ENCODE peak calls at places on chromosome 9, in six cellular contexts. B is tibial artery, T is adrenal gland, I is neural progenitor cell, S is brain microvascular endothelial cell, R is foreskin keratinocyte. G is an unnamed sample.

GRCh38 chr9:125189011-125189360 is 617 bp downstream of the PPP6C start:
- DNase-seq in B (no peak), T (peak), I (peak), S (no peak), R (no peak), G (no peak)

GRCh38 chr9:78014776-78015175 is 16.8 kb downstream of the GNAQ start:
- DNase-seq in B (no peak), T (no peak), I (no peak), S (peak), R (peak), G (no peak)

GRCh38 chr9:101421653-101422065 is 13.9 kb downstream of the ALDOB start:
- DNase-seq in B (no peak), T (no peak), I (no peak), S (peak), R (no peak), G (no peak)

GRCh38 chr9:88173378-88173999 is 35.2 kb upstream of the SPATA31C2 start:
- DNase-seq in B (peak), T (peak), I (peak), S (peak), R (peak), G (no peak)

GRCh38 chr9:98540476-98540875 is 168.3 kb downstream of the GABBR2 start:
- DNase-seq in B (no peak), T (no peak), I (no peak), S (no peak), R (no peak), G (no peak)

GRCh38 chr9:81557957-81558791 is 131.2 kb downstream of the TLE1 start:
- DNase-seq in B (no peak), T (no peak), I (no peak), S (no peak), R (peak), G (no peak)

GRCh38 chr9:89422151-89422918 is 75.6 kb downstream of the SEMA4D start:
- DNase-seq in B (no peak), T (no peak), I (no peak), S (peak), R (peak), G (no peak)

GRCh38 chr9:69945671-69946141 is 97.9 kb upstream of the MAMDC2 start:
- DNase-seq in B (peak), T (peak), I (no peak), S (peak), R (no peak), G (no peak)

GRCh38 chr9:133683494-133684460 is 47.6 kb downstream of the DBH start:
- DNase-seq in B (no peak), T (peak), I (no peak), S (peak), R (no peak), G (no peak)

GRCh38 chr9:70696694-70697335 is 282.4 kb upstream of the KLF9 start:
- DNase-seq in B (no peak), T (no peak), I (peak), S (no peak), R (no peak), G (no peak)

GRCh38 chr9:19470981-19471650 is 62.3 kb downstream of the ACER2 start:
- DNase-seq in B (peak), T (no peak), I (no peak), S (no peak), R (no peak), G (no peak)

DNA sequence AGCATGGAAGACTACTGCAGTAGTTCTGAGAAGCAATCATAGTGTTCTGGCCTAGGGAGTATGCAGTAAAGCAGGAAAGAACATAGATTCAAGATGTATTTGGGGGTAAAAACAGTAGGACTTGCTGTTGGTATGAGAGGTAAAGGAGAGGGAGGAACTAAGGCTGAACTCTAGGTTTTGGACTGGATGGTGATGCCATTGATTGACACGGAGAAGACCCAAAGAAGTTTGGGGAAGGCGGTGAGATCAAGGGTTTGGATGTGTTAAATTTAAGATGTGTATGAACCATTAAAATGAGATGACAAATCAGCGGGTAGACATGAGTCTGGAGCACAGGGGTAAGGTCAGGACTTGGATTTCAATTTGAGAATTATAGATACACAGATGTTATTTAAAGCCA is 2.0 kb upstream of the CDC37L1 start:
- DNase-seq in B (no peak), T (no peak), I (no peak), S (no peak), R (no peak), G (no peak)
- TF ChIP-seq CTCF in B (no peak), T (no peak), I (no peak), S (no peak), R (no peak), G (no peak)

GRCh38 chr9:136899196-136899595 is 12.9 kb downstream of the TRAF2 start:
- DNase-seq in B (no peak), T (no peak), I (no peak), S (no peak), R (peak), G (no peak)
- TF ChIP-seq CTCF in B (no peak), T (no peak), I (no peak), S (no peak), R (peak), G (no peak)

DNA sequence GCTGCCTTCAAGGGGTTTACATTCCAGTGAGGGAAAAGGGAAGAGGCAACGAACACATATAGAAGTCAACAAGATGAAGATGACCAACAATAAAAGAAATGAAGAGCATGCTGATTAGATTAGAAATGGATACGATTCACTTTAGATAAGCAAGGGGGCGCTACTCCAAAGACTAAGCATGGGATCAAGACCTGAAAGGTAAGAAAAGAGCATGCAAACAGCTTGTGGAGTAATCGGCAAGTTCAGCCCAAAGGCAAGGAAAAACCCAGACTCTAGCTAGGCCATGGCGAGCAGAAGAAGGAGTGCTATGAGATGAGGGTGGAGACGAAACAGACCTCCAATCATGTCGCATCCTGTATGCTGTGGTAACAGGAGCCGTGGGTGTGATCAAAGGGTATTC is 124.4 kb downstream of the FANCC start:
- DNase-seq in B (no peak), T (no peak), I (peak), S (no peak), R (no peak), G (no peak)
- TF ChIP-seq CTCF in B (no peak), T (no peak), I (peak), S (peak), R (peak), G (no peak)

DNA sequence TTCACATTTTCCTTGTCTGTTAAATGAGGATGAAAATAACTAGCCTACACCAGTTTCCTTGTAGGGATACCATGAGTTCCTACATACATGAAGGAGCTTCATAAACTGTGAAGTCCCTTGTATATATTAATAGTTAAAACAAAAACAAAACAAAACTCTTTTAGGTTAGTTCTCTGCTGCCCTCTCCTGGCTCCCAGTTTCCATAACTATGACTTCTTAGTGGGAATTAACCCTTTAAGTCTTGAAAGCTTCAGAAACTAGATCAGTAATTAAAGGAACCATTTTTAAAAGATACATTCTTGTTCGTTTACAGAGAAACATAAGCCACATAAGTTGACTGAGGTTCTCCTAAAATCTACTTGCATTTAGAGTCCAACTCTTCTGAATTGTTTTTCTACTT is 500.0 kb upstream of the C9orf72 start:
- DNase-seq in B (no peak), T (peak), I (peak), S (peak), R (peak), G (no peak)
- TF ChIP-seq CTCF in B (no peak), T (peak), I (peak), S (peak), R (peak), G (no peak)

GRCh38 chr9:13445123-13445522 is 165.6 kb upstream of the MPDZ start:
- DNase-seq in B (no peak), T (no peak), I (no peak), S (no peak), R (no peak), G (no peak)
- TF ChIP-seq CTCF in B (no peak), T (no peak), I (no peak), S (no peak), R (no peak), G (no peak)

GRCh38 chr9:6382681-6383080 is 30.3 kb upstream of the UHRF2 start:
- DNase-seq in B (no peak), T (no peak), I (no peak), S (no peak), R (no peak), G (no peak)
- TF ChIP-seq CTCF in B (no peak), T (no peak), I (no peak), S (no peak), R (no peak), G (no peak)

DNA sequence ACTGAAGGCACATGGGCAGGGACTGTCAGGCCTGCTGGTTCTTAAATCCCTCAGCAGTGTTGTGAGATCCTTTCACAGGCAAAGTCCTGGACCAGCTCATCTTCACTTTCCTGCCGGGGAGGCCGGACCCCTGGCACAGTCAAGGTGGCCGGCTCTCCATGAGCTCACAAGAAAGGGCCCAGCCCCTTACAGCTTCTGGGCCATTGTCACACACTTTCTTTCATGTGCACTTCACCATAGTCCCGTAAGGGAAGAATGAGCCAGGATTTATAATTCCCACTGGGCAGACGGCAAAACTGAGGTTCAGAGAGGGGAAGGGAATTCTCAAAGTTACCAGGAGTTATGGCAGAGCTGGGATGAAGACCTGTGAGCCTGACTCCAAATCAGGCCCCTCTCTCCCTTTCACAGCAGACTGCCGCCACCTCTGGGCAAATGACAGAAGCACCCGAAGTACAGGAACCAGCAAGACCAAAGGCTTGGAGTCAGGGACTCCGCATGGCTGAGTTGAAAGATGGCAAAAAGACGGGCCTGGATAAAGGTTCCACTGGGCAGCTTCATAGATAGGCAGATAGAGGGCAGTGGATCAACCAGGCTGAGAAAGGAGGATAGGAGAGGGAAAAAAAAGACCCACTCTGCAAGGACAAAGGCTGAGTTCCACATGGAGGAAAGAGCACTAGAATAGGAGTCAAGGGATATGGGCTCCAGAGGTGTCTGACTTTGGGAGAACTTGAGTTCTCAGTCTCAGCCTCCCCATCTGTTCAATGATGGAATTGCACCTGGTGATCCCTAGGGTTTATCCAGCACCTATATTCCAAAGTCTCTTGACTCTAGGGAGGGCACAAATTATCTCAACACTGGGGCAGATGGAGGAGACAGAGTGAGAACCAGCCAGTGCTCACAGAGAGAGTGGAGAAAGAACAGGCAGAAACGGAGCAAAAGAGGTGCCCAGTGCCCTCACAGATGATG is 128.7 kb downstream of the PAX5 start:
- DNase-seq in B (no peak), T (no peak), I (peak), S (no peak), R (no peak), G (no peak)
- TF ChIP-seq CTCF in B (no peak), T (no peak), I (peak), S (peak), R (peak), G (no peak)

GRCh38 chr9:73034962-73035361 is 82.1 kb upstream of the ALDH1A1 start:
- DNase-seq in B (no peak), T (no peak), I (no peak), S (no peak), R (no peak), G (no peak)
- TF ChIP-seq CTCF in B (peak), T (no peak), I (no peak), S (peak), R (peak), G (no peak)

G was measured in activated B cell treated with CpG ODN at 0.5 μM for 24 hours.